ENCODE peak calls at places on chromosomes 5 and 9, in five cellular contexts. B, D, H, W and C are unnamed samples.

GRCh38 chr5:1511651-1512540 is 11.9 kb downstream of the LPCAT1 start:
- DNase-seq in B (peak; percentile 66), D (no peak), H (peak; percentile 30), W (no peak), C (no peak)

GRCh38 chr9:130539473-130540223 is 39.7 kb upstream of the FUBP3 start:
- DNase-seq in B (no peak), D (no peak), H (no peak), W (no peak), C (no peak)

GRCh38 chr9:95750725-95751644 is 124.5 kb upstream of the ERCC6L2 start:
- DNase-seq in B (no peak), D (no peak), H (no peak), W (no peak), C (no peak)

GRCh38 chr5:96942078-96942477 is 6.2 kb downstream of the LNPEP start:
- DNase-seq in B (no peak), D (no peak), H (no peak), W (no peak), C (no peak)

GRCh38 chr9:112861638-112862555 is 28.8 kb downstream of the SLC46A2 start:
- DNase-seq in B (peak; percentile 72), D (no peak), H (peak; percentile 61), W (no peak), C (no peak)

GRCh38 chr9:113556877-113557593 is 93.5 kb downstream of the RGS3 start:
- DNase-seq in B (no peak), D (no peak), H (peak; percentile 17), W (no peak), C (no peak)

GRCh38 chr5:7745882-7746735 is 104.8 kb downstream of the CFAP90 start:
- DNase-seq in B (peak; percentile 69), D (peak; percentile 60), H (peak; percentile 61), W (peak; percentile 24), C (no peak)

GRCh38 chr9:2655411-2655901 is 33.9 kb downstream of the VLDLR start:
- DNase-seq in B (no peak), D (no peak), H (no peak), W (no peak), C (no peak)

GRCh38 chr5:140725799-140726471 is 25.7 kb downstream of the ZMAT2 start:
- DNase-seq in B (no peak), D (peak; percentile 67), H (no peak), W (peak; percentile 49), C (no peak)

GRCh38 chr5:82991678-82992323 is 85.4 kb downstream of the TMEM167A start:
- DNase-seq in B (no peak), D (no peak), H (no peak), W (no peak), C (no peak)